ENCODE peak calls at places on chromosomes 1 and 21, in five cellular contexts. Y is NCI-H1694, O is esophagus squamous epithelium, K is T-helper 17 cell, C is Calu3. V is an unnamed sample.

GRCh38 chr1:91651671-91652071 is 151.0 kb downstream of the CDC7 start:
- DNase-seq in K (no peak), O (no peak), C (no peak), Y (peak; percentile 16), V (no peak)

GRCh38 chr21:42009831-42010506 is at the start of gene ZBTB21:
- DNase-seq in C (peak; percentile 94), Y (peak; percentile 95), O (peak; percentile 74), K (peak; percentile 96), V (peak; percentile 85)

GRCh38 chr1:87826639-87827345 is 498.1 kb downstream of the LMO4 start:
- DNase-seq in C (no peak), Y (no peak), K (no peak), O (no peak), V (peak; percentile 12)

GRCh38 chr1:18731591-18732235 is 101.1 kb downstream of the PAX7 start:
- DNase-seq in C (no peak), Y (no peak), O (no peak), K (no peak), V (no peak)

GRCh38 chr21:46633561-46633960 is 1.9 kb upstream of the PRMT2 start:
- DNase-seq in O (no peak), C (no peak), Y (no peak), K (no peak), V (no peak)

GRCh38 chr1:108011295-108011694 is 46.3 kb upstream of the VAV3 start:
- DNase-seq in O (no peak), C (no peak), Y (no peak), K (no peak), V (no peak)

GRCh38 chr1:228154685-228155571 is 5.2 kb downstream of the GJC2 start:
- DNase-seq in K (no peak), C (no peak), O (no peak), Y (no peak), V (no peak)

GRCh38 chr21:19607983-19608668 is 1204.5 kb upstream of the TMPRSS15 start:
- DNase-seq in Y (no peak), O (no peak), C (no peak), K (no peak), V (no peak)

GRCh38 chr21:42187976-42188653 is 30.8 kb upstream of the ABCG1 start:
- DNase-seq in C (no peak), O (no peak), K (peak; percentile 59), Y (no peak), V (peak; percentile 62)

GRCh38 chr1:67966001-67966665 is 84.3 kb downstream of the DIRAS3 start:
- DNase-seq in O (no peak), Y (no peak), C (no peak), K (no peak), V (no peak)

GRCh38 chr1:183822081-183822611 is 17.2 kb downstream of the RGL1 start:
- DNase-seq in Y (no peak), K (no peak), O (no peak), C (no peak), V (no peak)

GRCh38 chr1:228743405-228743804 is 8.1 kb downstream of the RHOU start:
- DNase-seq in Y (no peak), C (no peak), K (no peak), O (no peak), V (no peak)

GRCh38 chr1:39332291-39332690 is 127.8 kb downstream of the MACF1 start:
- DNase-seq in O (no peak), K (no peak), Y (no peak), C (no peak), V (no peak)

GRCh38 chr1:56645663-56646330 is 683 bp downstream of the PRKAA2 start:
- DNase-seq in Y (no peak), C (no peak), O (no peak), K (no peak), V (no peak)

GRCh38 chr1:165036403-165036802 is 320.1 kb downstream of the LMX1A start:
- DNase-seq in K (no peak), Y (no peak), O (no peak), C (no peak), V (no peak)

GRCh38 chr1:1006305-1007159 is 6.6 kb upstream of the HES4 start:
- DNase-seq in K (no peak), O (no peak), C (peak; percentile 51), Y (no peak), V (no peak)

V was measured in SIG-M5.